ENCODE peak calls at places on chromosomes 16 and 17, in ten cellular contexts. P is astrocyte; S is NCI-H69; T is anterior cingulate cortex; D is psoas muscle; N is neural crest cell; Z is stimulated activated CD8-positive, alpha-beta memory T cell treated with anti-CD3 and anti-CD28 coated beads, Interleukin-4, amount 100 ng/mL, for 1 hour; R is A172; V is NCI-H460; M is activated T-cell treated with anti-CD3 and anti-CD28 coated beads, Interleukin-2, amount 50 U/mL, for 4 hours. C is an unnamed sample.

GRCh38 chr17:78127240-78127887 is 1.2 kb downstream of the TMC6 start:
- DNase-seq in P (no peak), S (no peak), T (peak), D (peak), N (peak), Z (no peak), R (no peak), V (no peak), M (peak), C (no peak)

GRCh38 chr16:10871157-10871991 is 5.6 kb upstream of the CIITA start:
- DNase-seq in P (peak), S (peak), T (no peak), D (peak), N (no peak), Z (no peak), R (peak), V (no peak), M (peak), C (no peak)

GRCh38 chr16:3020604-3021448 is 658 bp downstream of the TNFRSF12A start:
- DNase-seq in P (peak), S (peak), T (peak), D (peak), N (no peak), Z (peak), R (peak), V (peak), M (peak), C (no peak)

GRCh38 chr16:85947511-85948509 is 48.8 kb downstream of the IRF8 start:
- DNase-seq in P (no peak), S (no peak), T (no peak), D (no peak), N (no peak), Z (no peak), R (no peak), V (no peak), M (peak), C (no peak)

GRCh38 chr17:17495448-17496188 is 577 bp downstream of the RASD1 start:
- DNase-seq in P (peak), S (peak), T (no peak), D (peak), N (peak), Z (no peak), R (no peak), V (no peak), M (no peak), C (no peak)

GRCh38 chr16:1575578-1575977 is 36.3 kb downstream of the IFT140 start:
- DNase-seq in P (no peak), S (no peak), T (no peak), D (no peak), N (no peak), Z (no peak), R (no peak), V (no peak), M (no peak), C (no peak)

GRCh38 chr17:45190503-45191282 is 29.0 kb downstream of the HEXIM2 start:
- DNase-seq in P (no peak), S (no peak), T (no peak), D (no peak), N (no peak), Z (no peak), R (no peak), V (no peak), M (no peak), C (no peak)

GRCh38 chr16:2976673-2977072 is 3.6 kb downstream of the PKMYT1 start:
- DNase-seq in P (no peak), S (no peak), T (no peak), D (no peak), N (no peak), Z (no peak), R (no peak), V (no peak), M (no peak), C (no peak)

GRCh38 chr16:88628512-88628974 is 9.8 kb upstream of the IL17C start:
- DNase-seq in P (no peak), S (peak), T (no peak), D (no peak), N (peak), Z (no peak), R (peak), V (no peak), M (no peak), C (peak)

GRCh38 chr17:68455756-68456528 is 1.4 kb downstream of the WIPI1 start:
- DNase-seq in P (peak), S (peak), T (no peak), D (no peak), N (no peak), Z (no peak), R (peak), V (no peak), M (no peak), C (no peak)

GRCh38 chr17:15319461-15319860 is 21.9 kb downstream of the TEKT3 start:
- DNase-seq in P (no peak), S (no peak), T (no peak), D (no peak), N (no peak), Z (no peak), R (no peak), V (no peak), M (no peak), C (no peak)

GRCh38 chr16:28494141-28494851 is at the start of gene APOBR:
- DNase-seq in P (no peak), S (no peak), T (peak), D (peak), N (no peak), Z (peak), R (no peak), V (no peak), M (peak), C (no peak)

GRCh38 chr16:57424599-57424998 is 20.0 kb downstream of the CCL17 start:
- DNase-seq in P (no peak), S (no peak), T (no peak), D (no peak), N (no peak), Z (no peak), R (no peak), V (no peak), M (no peak), C (no peak)

GRCh38 chr17:16052486-16052885 is 52.9 kb downstream of the TTC19 start:
- DNase-seq in P (peak), S (no peak), T (no peak), D (no peak), N (no peak), Z (no peak), R (no peak), V (no peak), M (no peak), C (no peak)

GRCh38 chr16:15798671-15799070 is 58.2 kb downstream of the MYH11 start:
- DNase-seq in P (no peak), S (no peak), T (no peak), D (no peak), N (no peak), Z (no peak), R (no peak), V (no peak), M (no peak), C (no peak)

GRCh38 chr16:29809031-29809747 is 2.8 kb upstream of the PRRT2 start:
- DNase-seq in P (no peak), S (peak), T (no peak), D (no peak), N (no peak), Z (no peak), R (no peak), V (no peak), M (no peak), C (no peak)

GRCh38 chr17:67138392-67138791 is 94.0 kb downstream of the CACNG1 start:
- DNase-seq in P (no peak), S (no peak), T (no peak), D (no peak), N (no peak), Z (no peak), R (no peak), V (no peak), M (no peak), C (no peak)

GRCh38 chr16:17470871-17471744 is at the start of gene XYLT1:
- DNase-seq in P (peak), S (peak), T (peak), D (peak), N (peak), Z (no peak), R (no peak), V (peak), M (peak), C (no peak)